ENCODE peak calls at places on chromosomes 4 and X, in five cellular contexts. H is endodermal cell, F is stomach, T is lower leg skin, N is mucosa of descending colon. D is an unnamed sample.

GRCh38 chr4:85488416-85488815 is 13.5 kb downstream of the ARHGAP24 start:
- DNase-seq in H (no peak), F (no peak), T (no peak), N (no peak), D (no peak)

GRCh38 chrX:14029039-14029424 is 660 bp downstream of the GEMIN8 start:
- DNase-seq in H (no peak), F (no peak), T (no peak), N (no peak), D (no peak)

GRCh38 chr4:103019319-103020124 is at the start of gene SLC9B1:
- DNase-seq in H (peak), F (peak), T (peak), N (peak), D (peak)

GRCh38 chr4:114598191-114599121 is at the start of gene UGT8:
- DNase-seq in H (peak), F (peak), T (no peak), N (peak), D (peak)

GRCh38 chr4:23788460-23788859 is 101.4 kb downstream of the PPARGC1A start:
- DNase-seq in H (no peak), F (peak), T (no peak), N (peak), D (peak)

GRCh38 chrX:56813318-56813837 is 84.3 kb downstream of the NBDY start:
- DNase-seq in H (peak), F (no peak), T (peak), N (peak), D (peak)

GRCh38 chrX:42420431-42420830 is 357.5 kb downstream of the PPP1R2C start:
- DNase-seq in H (no peak), F (no peak), T (no peak), N (peak), D (no peak)

GRCh38 chr4:73019462-73020047 is 50.0 kb downstream of the COX18 start:
- DNase-seq in H (no peak), F (no peak), T (no peak), N (peak), D (peak)

GRCh38 chr4:80045831-80046230 is 27.2 kb downstream of the ANTXR2 start:
- DNase-seq in H (no peak), F (no peak), T (no peak), N (no peak), D (peak)

GRCh38 chr4:74440356-74440755 is 4.6 kb upstream of the AREG start:
- DNase-seq in H (no peak), F (no peak), T (no peak), N (no peak), D (peak)

GRCh38 chr4:48683784-48684666 is 96.1 kb downstream of the FRYL start:
- DNase-seq in H (no peak), F (no peak), T (no peak), N (no peak), D (no peak)

GRCh38 chr4:153153339-153153851 is 50.8 kb upstream of the TRIM2 start:
- DNase-seq in H (no peak), F (peak), T (peak), N (peak), D (peak)

GRCh38 chrX:72351606-72352338 is 46.1 kb upstream of the CITED1 start:
- DNase-seq in H (no peak), F (no peak), T (no peak), N (no peak), D (no peak)

GRCh38 chr4:3868146-3868840 is 102.1 kb downstream of the ADRA2C start:
- DNase-seq in H (peak), F (no peak), T (no peak), N (no peak), D (no peak)

GRCh38 chrX:153400146-153401132 is 711 bp downstream of the PNMA6E start:
- DNase-seq in H (peak), F (peak), T (no peak), N (peak), D (no peak)

GRCh38 chr4:123741906-123742305 is 345.3 kb downstream of the SPRY1 start:
- DNase-seq in H (no peak), F (no peak), T (no peak), N (no peak), D (no peak)

GRCh38 chr4:93199492-93199891 is 629.1 kb upstream of the ATOH1 start:
- DNase-seq in H (peak), F (no peak), T (no peak), N (no peak), D (peak)

GRCh38 chr4:127425911-127426310 is 206.8 kb upstream of the INTU start:
- DNase-seq in H (peak), F (no peak), T (no peak), N (no peak), D (no peak)

GRCh38 chr4:153152453-153153338 is 51.5 kb upstream of the TRIM2 start:
- DNase-seq in H (peak), F (peak), T (no peak), N (peak), D (peak)

GRCh38 chrX:37796805-37797204 is 16.9 kb downstream of the CYBB start:
- DNase-seq in H (no peak), F (no peak), T (no peak), N (no peak), D (no peak)

GRCh38 chrX:155997436-155997835 is at the start of gene IL9R:
- DNase-seq in H (no peak), F (no peak), T (no peak), N (peak), D (no peak)

GRCh38 chr4:156547891-156548290 is 423.7 kb downstream of the PDGFC start:
- DNase-seq in H (no peak), F (no peak), T (no peak), N (no peak), D (no peak)

GRCh38 chr4:8043596-8043995 is 103.9 kb upstream of the AFAP1 start:
- DNase-seq in H (no peak), F (no peak), T (no peak), N (no peak), D (no peak)

GRCh38 chrX:152932144-152932543 is 34.3 kb downstream of the ZNF185 start:
- DNase-seq in H (no peak), F (no peak), T (no peak), N (no peak), D (no peak)

GRCh38 chr4:96150501-96150900 is 310.6 kb downstream of the PDHA2 start:
- DNase-seq in H (no peak), F (no peak), T (no peak), N (no peak), D (no peak)

GRCh38 chrX:118498351-118498750 is 2.7 kb downstream of the DOCK11 start:
- DNase-seq in H (no peak), F (no peak), T (no peak), N (no peak), D (no peak)

GRCh38 chr4:31995943-31996901 is 1276.1 kb downstream of the PCDH7 start:
- DNase-seq in H (peak), F (no peak), T (no peak), N (peak), D (peak)

GRCh38 chrX:76454456-76454927 is 27.0 kb downstream of the MAGEE1 start:
- DNase-seq in H (peak), F (no peak), T (no peak), N (peak), D (peak)

GRCh38 chr4:9781343-9782135 is at the start of gene DRD5:
- DNase-seq in H (peak), F (no peak), T (no peak), N (no peak), D (no peak)

GRCh38 chrX:129825746-129826505 is 17.8 kb downstream of the ZDHHC9 start:
- DNase-seq in H (no peak), F (no peak), T (no peak), N (peak), D (no peak)

GRCh38 chr4:15776871-15777648 is 1.1 kb upstream of the CD38 start:
- DNase-seq in H (no peak), F (no peak), T (no peak), N (no peak), D (no peak)

GRCh38 chr4:102761902-102762301 is 1.1 kb upstream of the MANBA start:
- DNase-seq in H (peak), F (no peak), T (no peak), N (no peak), D (no peak)

GRCh38 chr4:125125256-125125655 is 189.5 kb upstream of the FAT4 start:
- DNase-seq in H (no peak), F (no peak), T (no peak), N (no peak), D (no peak)

GRCh38 chr4:108037884-108038283 is 48.2 kb downstream of the HADH start:
- DNase-seq in H (no peak), F (no peak), T (no peak), N (no peak), D (peak)

GRCh38 chr4:39621582-39621981 is 17.1 kb downstream of the SMIM14 start:
- DNase-seq in H (peak), F (peak), T (no peak), N (no peak), D (peak)

GRCh38 chr4:36402008-36402758 is 120.8 kb downstream of the DTHD1 start:
- DNase-seq in H (no peak), F (no peak), T (no peak), N (no peak), D (no peak)

GRCh38 chr4:45477311-45477733 is 646.5 kb downstream of the GABRG1 start:
- DNase-seq in H (no peak), F (no peak), T (no peak), N (no peak), D (no peak)

GRCh38 chr4:45484740-45485139 is 639.1 kb downstream of the GABRG1 start:
- DNase-seq in H (no peak), F (no peak), T (no peak), N (no peak), D (no peak)

DNA sequence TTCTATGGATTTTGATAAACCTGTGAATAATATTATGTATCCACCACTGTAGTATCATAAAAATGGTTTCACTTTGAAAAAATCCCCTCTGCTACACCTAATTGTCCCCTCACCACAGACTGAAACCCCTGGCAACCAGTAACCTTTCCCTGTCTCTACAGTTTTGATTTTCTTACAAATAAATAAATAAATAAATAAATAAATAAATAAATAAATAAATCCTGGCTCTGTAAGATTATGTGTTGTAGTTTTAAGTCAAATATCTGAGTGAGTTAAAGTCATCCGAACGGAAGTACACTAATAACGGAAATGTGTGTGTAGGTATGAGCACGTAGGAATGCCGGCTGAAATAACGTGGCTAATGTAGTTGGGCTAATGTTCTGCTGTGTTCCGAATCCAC is 641.5 kb downstream of the GABRG1 start:
- DNase-seq in H (no peak), F (no peak), T (no peak), N (no peak), D (no peak)
- H3K4me3 ChIP-seq in H (no peak), F (no peak), T (no peak), N (no peak), D (no peak)

DNA sequence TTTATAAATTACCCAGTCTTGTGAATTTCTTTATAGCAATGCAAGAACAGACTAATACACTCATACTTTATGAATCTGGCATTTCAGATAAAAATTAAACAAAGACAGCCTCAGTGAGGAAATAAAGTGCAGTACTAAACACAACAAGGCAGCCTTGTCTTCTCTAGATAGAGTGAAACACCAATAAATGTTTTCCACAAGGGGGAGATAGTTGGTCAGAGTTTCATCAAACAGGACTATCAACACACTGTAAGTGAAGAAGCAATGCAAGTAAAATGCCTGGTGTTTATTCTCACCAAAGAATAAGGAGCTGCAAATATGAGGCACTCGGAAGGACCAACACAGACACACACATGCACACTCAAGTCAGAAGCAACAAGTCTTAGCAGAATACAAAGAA is 62.8 kb downstream of the FAM9B start:
- DNase-seq in H (no peak), F (no peak), T (no peak), N (no peak), D (peak)
- TF ChIP-seq CTCF in H (peak), F (peak), T (no peak), N (no peak), D (peak)

GRCh38 chr4:52862605-52863236 is 604 bp downstream of the RASL11B start:
- DNase-seq in H (no peak), F (no peak), T (no peak), N (no peak), D (no peak)

GRCh38 chr4:52865305-52865704 is 3.2 kb downstream of the RASL11B start:
- DNase-seq in H (no peak), F (no peak), T (no peak), N (no peak), D (no peak)

GRCh38 chr4:52863324-52863723 is 1.2 kb downstream of the RASL11B start:
- DNase-seq in H (peak), F (no peak), T (no peak), N (no peak), D (no peak)

GRCh38 chr4:52866734-52867133 is 4.6 kb downstream of the RASL11B start:
- DNase-seq in H (no peak), F (no peak), T (no peak), N (no peak), D (no peak)

DNA sequence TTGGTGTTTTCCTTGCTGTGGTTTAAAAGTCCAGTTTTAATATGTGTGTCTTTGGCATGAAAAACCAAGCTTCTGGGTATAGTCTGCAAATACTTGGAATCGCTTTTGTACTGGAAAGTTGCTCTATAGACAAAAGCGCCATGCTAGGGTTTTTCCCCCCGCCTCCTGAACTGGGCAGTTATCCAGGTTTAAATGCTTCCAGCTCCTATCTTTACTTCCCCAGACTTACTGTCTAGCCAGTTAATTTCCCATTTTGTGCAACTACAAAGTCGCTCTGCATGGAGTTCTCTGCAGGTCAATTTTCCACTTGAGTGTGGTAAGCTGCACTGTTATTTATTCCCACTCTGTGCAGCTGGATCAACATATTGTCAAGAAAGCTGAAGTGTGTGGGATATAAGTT is 2.7 kb downstream of the RASL11B start:
- DNase-seq in H (no peak), F (peak), T (no peak), N (no peak), D (no peak)
- H3K4me3 ChIP-seq in H (peak), F (no peak), T (no peak), N (no peak), D (no peak)

GRCh38 chrX:40473460-40474204 is 107.1 kb upstream of the ATP6AP2 start:
- DNase-seq in H (no peak), F (no peak), T (no peak), N (no peak), D (no peak)
- TF ChIP-seq CTCF in H (no peak), F (no peak), T (no peak), N (no peak), D (no peak)

DNA sequence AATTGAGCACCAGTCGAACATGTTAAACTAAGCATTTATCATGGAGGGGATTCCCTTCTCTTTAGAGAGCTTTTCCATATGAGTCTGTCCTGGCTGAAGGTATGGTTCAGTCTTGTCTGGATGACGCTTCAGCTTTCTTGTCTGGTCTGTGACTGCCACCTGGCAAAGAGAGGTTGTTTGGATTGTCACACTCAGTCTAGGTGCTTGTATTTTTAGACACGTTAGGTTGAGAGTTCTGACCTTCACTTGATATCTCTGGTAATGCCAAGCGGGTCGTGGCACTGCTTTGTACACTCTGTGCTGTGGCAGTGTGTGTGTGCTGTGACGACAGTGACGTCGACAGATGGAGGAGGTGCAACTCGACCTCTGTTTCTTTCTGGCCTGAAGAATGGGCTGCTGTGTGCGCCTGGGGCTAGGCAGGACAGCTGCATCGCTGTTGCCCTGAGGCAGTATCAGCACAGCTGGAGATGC is 12.6 kb downstream of the NOCT start:
- DNase-seq in H (no peak), F (peak), T (no peak), N (no peak), D (no peak)
- H3K4me3 ChIP-seq in H (no peak), F (no peak), T (no peak), N (no peak), D (no peak)

DNA sequence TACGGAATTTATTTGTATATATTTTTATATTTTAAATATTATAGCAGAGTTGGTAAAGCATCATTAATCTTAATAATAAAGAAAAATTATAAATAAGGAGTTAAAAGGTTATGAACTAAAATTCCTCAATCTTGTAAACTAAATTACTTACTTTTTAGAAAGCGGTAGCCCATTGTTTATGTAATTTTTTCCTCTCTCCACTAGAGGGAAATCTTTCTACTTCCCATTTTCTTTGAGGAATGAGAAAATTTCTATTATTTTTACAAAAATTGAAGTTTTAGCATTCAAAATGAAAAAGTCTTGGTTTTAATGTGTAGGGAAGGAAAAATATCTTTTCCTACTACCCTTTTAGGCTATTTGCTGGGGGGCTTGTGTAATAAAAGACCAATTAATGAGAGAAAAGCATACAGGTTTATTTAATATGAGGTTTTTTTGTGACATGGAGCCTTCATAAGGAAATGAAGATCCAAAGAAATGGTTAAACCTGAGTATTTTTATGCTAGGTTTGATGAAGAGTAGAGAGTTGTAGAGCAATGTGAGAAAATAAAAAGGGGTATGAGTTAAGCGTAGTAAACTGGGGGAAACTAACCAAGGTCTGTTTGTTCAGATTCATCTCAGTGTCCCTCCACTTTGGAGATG is 68.7 kb upstream of the ADAD1 start:
- DNase-seq in H (no peak), F (no peak), T (no peak), N (no peak), D (peak)
- TF ChIP-seq CTCF in H (peak), F (no peak), T (no peak), N (no peak), D (peak)

GRCh38 chr4:88320780-88321373 is 36.5 kb upstream of the PPM1K start:
- DNase-seq in H (peak), F (peak), T (no peak), N (peak), D (no peak)
- H3K4me3 ChIP-seq in H (peak), F (no peak), T (no peak), N (no peak), D (peak)

GRCh38 chr4:169008478-169008877 is 1.6 kb downstream of the CBR4 start:
- DNase-seq in H (no peak), F (no peak), T (no peak), N (no peak), D (no peak)

GRCh38 chr4:169013396-169013795 is 3.3 kb upstream of the CBR4 start:
- DNase-seq in H (no peak), F (no peak), T (no peak), N (no peak), D (no peak)

GRCh38 chr4:169009281-169010124 is 552 bp downstream of the CBR4 start:
- DNase-seq in H (peak), F (peak), T (peak), N (peak), D (peak)

GRCh38 chr4:169012049-169012448 is 2.0 kb upstream of the CBR4 start:
- DNase-seq in H (no peak), F (no peak), T (no peak), N (no peak), D (no peak)

GRCh38 chr4:169010125-169011023 is at the start of gene CBR4:
- DNase-seq in H (peak), F (peak), T (peak), N (peak), D (peak)
- TF ChIP-seq CTCF in H (peak), F (peak), T (no peak), N (peak), D (peak)

GRCh38 chr4:139720806-139721205 is 55.2 kb downstream of the MGST2 start:
- DNase-seq in H (no peak), F (no peak), T (no peak), N (no peak), D (no peak)
- H3K4me3 ChIP-seq in H (no peak), F (no peak), T (no peak), N (no peak), D (no peak)

D was measured in epithelial cell of esophagus.